ENCODE peak calls at places on chromosome 14, in seven cellular contexts. G is HepG2, P is astrocyte, K is GM23248, W is MM.1S, Q is H1, X is H9. C is an unnamed sample.

GRCh38 chr14:49769171-49769570 is 1.2 kb downstream of the KLHDC2 start:
- DNase-seq in G (peak; percentile 53), P (peak; percentile 63), K (peak; percentile 73), W (no peak), Q (no peak), X (no peak), C (peak; percentile 23)

GRCh38 chr14:58315606-58316005 is 17.3 kb downstream of the ARID4A start:
- DNase-seq in G (no peak), P (peak; percentile 19), K (peak; percentile 43), W (no peak), Q (no peak), X (no peak), C (peak; percentile 77)

GRCh38 chr14:68794856-68795601 is 2.2 kb upstream of the ZFP36L1 start:
- DNase-seq in G (no peak), P (peak; percentile 94), K (peak; percentile 93), W (peak; percentile 56), Q (no peak), X (no peak), C (peak; percentile 57)

GRCh38 chr14:24935796-24936195 is 114.2 kb downstream of the STXBP6 start:
- DNase-seq in G (no peak), P (no peak), K (no peak), W (no peak), Q (no peak), X (no peak), C (no peak)

GRCh38 chr14:73833530-73834257 is 17.9 kb upstream of the PTGR2 start:
- DNase-seq in G (peak; percentile 60), P (peak; percentile 75), K (peak; percentile 78), W (no peak), Q (no peak), X (peak; percentile 47), C (no peak)

GRCh38 chr14:25102788-25103187 is 52.8 kb upstream of the STXBP6 start:
- DNase-seq in G (peak; percentile 75), P (no peak), K (no peak), W (no peak), Q (no peak), X (no peak), C (no peak)

GRCh38 chr14:95294834-95295599 is 24.7 kb downstream of the CLMN start:
- DNase-seq in G (peak; percentile 39), P (peak; percentile 29), K (peak; percentile 40), W (no peak), Q (no peak), X (no peak), C (peak; percentile 84)

GRCh38 chr14:55843718-55844403 is 263.9 kb downstream of the KTN1 start:
- DNase-seq in G (no peak), P (no peak), K (peak; percentile 38), W (no peak), Q (no peak), X (no peak), C (no peak)

GRCh38 chr14:26846388-26846787 is 248.6 kb upstream of the NOVA1 start:
- DNase-seq in G (no peak), P (peak; percentile 16), K (no peak), W (no peak), Q (no peak), X (no peak), C (no peak)

GRCh38 chr14:89489796-89490506 is 72.9 kb upstream of the FOXN3 start:
- DNase-seq in G (no peak), P (no peak), K (peak; percentile 54), W (no peak), Q (no peak), X (no peak), C (no peak)

GRCh38 chr14:34685819-34686428 is 28.5 kb downstream of the CFL2 start:
- DNase-seq in G (no peak), P (no peak), K (no peak), W (no peak), Q (no peak), X (no peak), C (no peak)

GRCh38 chr14:72104011-72104613 is 171.9 kb downstream of the RGS6 start:
- DNase-seq in G (no peak), P (no peak), K (peak; percentile 19), W (no peak), Q (peak; percentile 89), X (peak; percentile 60), C (no peak)

GRCh38 chr14:104875811-104876210 is 10.7 kb downstream of the CEP170B start:
- DNase-seq in G (no peak), P (no peak), K (no peak), W (no peak), Q (no peak), X (no peak), C (no peak)

GRCh38 chr14:104873380-104874055 is 8.4 kb downstream of the CEP170B start:
- DNase-seq in G (no peak), P (no peak), K (peak; percentile 2), W (no peak), Q (peak; percentile 41), X (no peak), C (no peak)

GRCh38 chr14:104874110-104874531 is 9.1 kb downstream of the CEP170B start:
- DNase-seq in G (no peak), P (no peak), K (peak; percentile 0), W (no peak), Q (no peak), X (no peak), C (peak; percentile 43)

GRCh38 chr14:104875412-104875751 is 10.3 kb downstream of the CEP170B start:
- DNase-seq in G (no peak), P (no peak), K (no peak), W (no peak), Q (no peak), X (no peak), C (no peak)

DNA sequence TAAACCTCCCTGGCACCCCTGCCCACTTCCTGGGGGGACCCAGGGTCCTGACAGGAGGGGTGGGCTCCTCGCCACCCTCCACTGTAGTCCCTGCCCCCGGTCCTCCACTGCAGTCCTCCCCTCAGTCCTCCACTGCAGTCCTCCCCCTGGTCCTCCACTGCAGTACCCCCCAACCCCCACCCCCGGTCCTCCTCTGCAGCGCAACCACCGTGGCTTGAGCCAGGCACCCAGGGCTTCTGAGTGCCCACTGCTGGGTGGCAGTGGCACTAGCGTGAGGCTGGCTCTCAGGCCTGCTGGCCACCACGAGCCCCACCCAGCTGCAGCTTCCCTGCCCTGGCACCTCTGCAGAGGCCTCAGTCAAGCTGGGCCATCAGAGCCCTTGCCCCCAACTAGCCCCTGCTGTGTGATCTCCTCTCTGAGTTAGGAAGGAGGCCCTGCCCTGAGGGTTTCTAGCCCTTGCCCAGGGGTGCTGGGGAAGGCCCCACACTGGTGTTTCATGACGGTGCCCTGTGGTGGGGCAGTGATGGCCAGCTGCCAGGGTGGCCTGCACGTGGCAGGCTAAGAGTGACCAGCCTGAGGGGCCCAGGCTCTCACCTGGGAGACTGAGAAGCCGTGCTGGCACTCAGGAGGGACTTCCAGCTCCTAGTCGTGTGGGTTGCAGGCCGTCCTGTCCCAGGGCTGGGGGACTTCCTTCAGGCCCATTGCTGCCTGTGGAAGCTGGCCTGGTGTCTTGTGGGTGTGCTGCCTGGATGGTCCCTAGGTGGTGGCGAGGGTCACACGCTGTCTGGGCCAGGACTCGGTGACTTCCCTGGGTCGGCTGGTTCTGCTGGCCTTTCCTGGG is 9.7 kb downstream of the CEP170B start:
- DNase-seq in G (no peak), P (no peak), K (peak; percentile 0), W (no peak), Q (peak; percentile 44), X (no peak), C (no peak)
- H3K79me2 ChIP-seq in G (peaks cover 2% of the 10 kb centered on the region), P (peaks cover 57% of the 10 kb centered on the region), K (peaks cover 54% of the 10 kb centered on the region), W (no peaks in the 10 kb centered on the region), Q (peaks cover 9% of the 10 kb centered on the region), X (peaks cover 3% of the 10 kb centered on the region), C (peaks cover 92% of the 10 kb centered on the region)

GRCh38 chr14:53409974-53410373 is 256.9 kb upstream of the DDHD1 start:
- DNase-seq in G (no peak), P (peak; percentile 68), K (peak; percentile 68), W (no peak), Q (no peak), X (no peak), C (no peak)
- H3K79me2 ChIP-seq in G (no peaks in the 10 kb centered on the region), P (no peaks in the 10 kb centered on the region), K (no peaks in the 10 kb centered on the region), W (no peaks in the 10 kb centered on the region), Q (no peaks in the 10 kb centered on the region), X (no peaks in the 10 kb centered on the region), C (no peaks in the 10 kb centered on the region)

GRCh38 chr14:20620798-20621478 is 20.6 kb downstream of the OR6S1 start:
- DNase-seq in G (peak; percentile 73), P (no peak), K (no peak), W (no peak), Q (no peak), X (no peak), C (no peak)

GRCh38 chr14:20626274-20626673 is 15.2 kb downstream of the OR6S1 start:
- DNase-seq in G (no peak), P (no peak), K (peak; percentile 37), W (no peak), Q (no peak), X (no peak), C (no peak)

GRCh38 chr14:20624495-20625070 is 16.9 kb downstream of the OR6S1 start:
- DNase-seq in G (no peak), P (peak; percentile 52), K (peak; percentile 89), W (no peak), Q (peak; percentile 74), X (peak; percentile 85), C (peak; percentile 60)

GRCh38 chr14:20623798-20624197 is 17.7 kb downstream of the OR6S1 start:
- DNase-seq in G (no peak), P (no peak), K (peak; percentile 19), W (no peak), Q (no peak), X (no peak), C (no peak)

DNA sequence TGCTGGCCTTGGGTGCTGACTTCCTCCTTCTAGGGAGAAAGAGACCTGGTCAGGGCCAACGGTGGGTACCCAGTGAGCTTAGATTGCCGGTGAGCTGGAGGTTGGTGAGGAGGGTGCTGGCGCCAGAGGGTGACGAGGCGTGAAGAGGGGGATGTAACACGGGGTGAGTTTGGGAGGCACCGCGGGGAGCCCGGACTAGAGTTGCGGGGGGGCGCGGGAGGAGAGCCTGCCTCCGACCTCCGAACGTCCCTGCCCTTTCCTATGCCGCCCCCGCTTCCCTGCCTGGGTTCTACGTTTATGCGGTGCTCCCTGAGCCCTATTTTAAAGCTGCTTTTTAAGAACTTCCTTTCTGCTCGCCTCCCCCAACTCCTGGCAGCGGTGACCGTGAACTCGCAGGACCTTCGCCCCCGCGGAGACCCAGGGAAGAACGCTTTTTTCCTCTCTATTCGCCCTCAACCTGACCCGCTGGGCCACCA is 18.6 kb downstream of the OR6S1 start:
- DNase-seq in G (no peak), P (no peak), K (peak; percentile 22), W (no peak), Q (no peak), X (no peak), C (no peak)
- H3K79me2 ChIP-seq in G (no peaks in the 10 kb centered on the region), P (no peaks in the 10 kb centered on the region), K (no peaks in the 10 kb centered on the region), W (no peaks in the 10 kb centered on the region), Q (no peaks in the 10 kb centered on the region), X (no peaks in the 10 kb centered on the region), C (no peaks in the 10 kb centered on the region)

DNA sequence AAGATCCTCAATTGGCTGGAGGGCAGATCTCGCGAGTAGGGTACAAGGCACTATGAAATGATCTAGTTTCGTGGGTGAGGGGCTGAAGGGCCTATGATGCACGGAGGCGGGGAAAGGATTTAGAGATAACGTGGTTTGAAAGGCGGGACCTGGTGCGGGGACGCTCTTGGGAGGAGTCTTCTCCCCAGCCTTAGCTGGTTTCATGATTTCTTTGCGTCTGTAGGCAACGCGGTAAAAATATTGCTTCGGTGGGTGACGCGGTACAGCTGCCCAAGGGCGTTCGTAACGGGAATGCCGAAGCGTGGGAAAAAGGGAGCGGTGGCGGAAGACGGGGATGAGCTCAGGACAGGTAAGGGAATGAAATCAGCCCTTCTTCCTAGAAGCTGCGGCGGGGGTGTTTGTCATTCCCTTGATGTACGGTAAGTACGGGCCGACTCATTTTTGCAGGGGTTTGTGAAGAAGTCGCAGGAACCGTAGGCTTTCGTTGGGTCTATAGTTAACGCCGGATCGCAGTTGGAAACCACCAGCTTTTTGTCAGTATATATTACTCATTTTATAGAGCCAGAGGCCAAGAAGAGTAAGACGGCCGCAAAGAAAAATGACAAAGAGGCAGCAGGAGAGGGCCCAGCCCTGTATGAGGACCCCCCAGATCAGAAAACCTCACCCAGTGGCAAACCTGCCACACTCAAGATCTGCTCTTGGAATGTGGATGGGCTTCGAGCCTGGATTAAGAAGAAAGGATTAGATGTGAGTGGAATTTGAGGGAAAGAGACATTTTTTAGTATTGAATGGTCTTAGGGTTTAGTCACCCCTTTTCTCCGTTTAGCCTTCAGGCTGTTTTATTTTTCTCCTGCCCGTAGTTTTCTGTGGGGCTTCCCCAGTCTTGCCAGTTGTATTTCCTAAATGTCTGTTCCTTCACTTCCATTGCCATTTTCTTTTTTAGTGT is 602 bp downstream of the APEX1 start:
- DNase-seq in G (no peak), P (peak; percentile 87), K (peak; percentile 93), W (no peak), Q (no peak), X (no peak), C (peak; percentile 86)
- H3K79me2 ChIP-seq in G (peaks cover 44% of the 10 kb centered on the region), P (peaks cover 65% of the 10 kb centered on the region), K (peaks cover 72% of the 10 kb centered on the region), W (peaks cover 37% of the 10 kb centered on the region), Q (peaks cover 48% of the 10 kb centered on the region), X (peaks cover 12% of the 10 kb centered on the region), C (peaks cover 77% of the 10 kb centered on the region)